ENCODE peak calls at places on chromosomes 16 and 17, in seven cellular contexts. J, N, D, I, M, E and F are unnamed samples.
A peak's percentile ranks its signal among the peaks of the same experiment; 100 is the strongest.

GRCh38 chr17:75844530-75845057 is 390 bp upstream of the UNC13D start:
- DNase-seq in J (peak; percentile 27), N (no peak), D (no peak), I (no peak), M (no peak), E (no peak), F (peak; percentile 95)

GRCh38 chr17:71003736-71004135 is 834.4 kb downstream of the KCNJ2 start:
- DNase-seq in J (no peak), N (no peak), D (no peak), I (no peak), M (no peak), E (no peak), F (no peak)

GRCh38 chr17:62617894-62618472 is 9.5 kb upstream of the MRC2 start:
- DNase-seq in J (no peak), N (peak; percentile 60), D (no peak), I (no peak), M (no peak), E (no peak), F (no peak)

GRCh38 chr16:31348578-31348977 is 6.4 kb upstream of the ITGAX start:
- DNase-seq in J (no peak), N (no peak), D (no peak), I (no peak), M (no peak), E (no peak), F (no peak)

GRCh38 chr17:72193395-72194106 is 72.7 kb downstream of the SOX9 start:
- DNase-seq in J (no peak), N (no peak), D (no peak), I (no peak), M (no peak), E (no peak), F (no peak)

GRCh38 chr16:11029948-11030347 is 85.6 kb downstream of the CLEC16A start:
- DNase-seq in J (no peak), N (peak; percentile 16), D (no peak), I (no peak), M (no peak), E (no peak), F (no peak)

GRCh38 chr17:39213852-39214251 is 11.9 kb downstream of the STAC2 start:
- DNase-seq in J (no peak), N (no peak), D (no peak), I (no peak), M (no peak), E (no peak), F (peak; percentile 83)

GRCh38 chr17:40499551-40500189 is 1.8 kb downstream of the TNS4 start:
- DNase-seq in J (no peak), N (peak; percentile 80), D (no peak), I (peak; percentile 82), M (peak; percentile 66), E (no peak), F (peak; percentile 65)

GRCh38 chr17:35088647-35088910 is 25.1 kb upstream of the RFFL start:
- DNase-seq in J (no peak), N (no peak), D (no peak), I (no peak), M (no peak), E (no peak), F (peak; percentile 55)

GRCh38 chr17:55990332-55991006 is 162.8 kb upstream of the ANKFN1 start:
- DNase-seq in J (no peak), N (no peak), D (no peak), I (no peak), M (no peak), E (no peak), F (no peak)

GRCh38 chr17:44522883-44523671 is 19.9 kb upstream of the GPATCH8 start:
- DNase-seq in J (peak; percentile 53), N (peak; percentile 69), D (peak; percentile 59), I (peak; percentile 21), M (peak; percentile 82), E (no peak), F (no peak)

GRCh38 chr16:14168146-14168545 is 97.0 kb downstream of the MRTFB start:
- DNase-seq in J (no peak), N (no peak), D (no peak), I (no peak), M (no peak), E (no peak), F (no peak)

GRCh38 chr16:81780350-81780749 is 1.3 kb downstream of the PLCG2 start:
- DNase-seq in J (no peak), N (no peak), D (no peak), I (no peak), M (no peak), E (no peak), F (no peak)

GRCh38 chr17:34370376-34370996 is 7.5 kb upstream of the CCL1 start:
- DNase-seq in J (no peak), N (no peak), D (no peak), I (no peak), M (no peak), E (no peak), F (no peak)

GRCh38 chr17:46191332-46192210 is 1.7 kb downstream of the KANSL1 start:
- DNase-seq in J (no peak), N (peak; percentile 88), D (no peak), I (no peak), M (peak; percentile 64), E (no peak), F (no peak)

GRCh38 chr16:86007524-86007923 is 108.6 kb downstream of the IRF8 start:
- DNase-seq in J (no peak), N (no peak), D (no peak), I (no peak), M (no peak), E (no peak), F (no peak)

GRCh38 chr17:60372790-60373483 is 19.0 kb downstream of the USP32 start:
- DNase-seq in J (no peak), N (peak; percentile 61), D (no peak), I (no peak), M (peak; percentile 48), E (peak; percentile 34), F (peak; percentile 78)

GRCh38 chr16:11743308-11744074 is 834 bp upstream of the TXNDC11 start:
- DNase-seq in J (peak; percentile 15), N (peak; percentile 64), D (peak; percentile 18), I (peak; percentile 15), M (peak; percentile 18), E (peak; percentile 27), F (peak; percentile 61)

GRCh38 chr17:1109606-1110523 is 69.9 kb downstream of the ABR start:
- DNase-seq in J (peak; percentile 60), N (no peak), D (no peak), I (no peak), M (peak; percentile 34), E (no peak), F (peak; percentile 66)

GRCh38 chr16:67034478-67034877 is 5.5 kb downstream of the CBFB start:
- DNase-seq in J (no peak), N (no peak), D (no peak), I (no peak), M (no peak), E (no peak), F (no peak)

GRCh38 chr17:7862692-7863437 is 5.1 kb downstream of the CYB5D1 start:
- DNase-seq in J (peak; percentile 45), N (peak; percentile 83), D (no peak), I (peak; percentile 33), M (peak; percentile 66), E (no peak), F (peak; percentile 49)

GRCh38 chr17:69547230-69547629 is 132.7 kb downstream of the MAP2K6 start:
- DNase-seq in J (no peak), N (no peak), D (no peak), I (no peak), M (no peak), E (no peak), F (no peak)

GRCh38 chr16:85441890-85442670 is 171.0 kb upstream of the GSE1 start:
- DNase-seq in J (no peak), N (no peak), D (no peak), I (no peak), M (no peak), E (no peak), F (no peak)